ENCODE peak calls at places on chromosomes 1 and 21, in six cellular contexts. N, B, H, Y, X and M are unnamed samples.

GRCh38 chr1:157134442-157134841 is 3.8 kb downstream of the ETV3 start:
- DNase-seq in N (no peak), H (no peak), Y (no peak), B (no peak), X (no peak), M (no peak)

GRCh38 chr1:58893257-58893869 is 109.5 kb upstream of the JUN start:
- DNase-seq in X (no peak), N (no peak), H (no peak), Y (peak; percentile 78), B (no peak), M (peak; percentile 37)

GRCh38 chr1:230766318-230766717 is 19.1 kb downstream of the CAPN9 start:
- DNase-seq in H (no peak), N (no peak), B (no peak), Y (no peak), X (no peak), M (no peak)

GRCh38 chr1:9231648-9232332 is 2.8 kb upstream of the H6PD start:
- DNase-seq in H (no peak), Y (no peak), X (no peak), B (no peak), N (no peak), M (no peak)

GRCh38 chr1:157584503-157584902 is 13.4 kb downstream of the FCRL4 start:
- DNase-seq in X (no peak), B (no peak), N (no peak), Y (no peak), H (no peak), M (no peak)

GRCh38 chr1:144551107-144551542 is 41.6 kb upstream of the PPIAL4F start:
- DNase-seq in X (no peak), Y (peak; percentile 14), N (no peak), H (no peak), B (peak; percentile 2), M (no peak)

GRCh38 chr1:231340328-231341013 is 2.4 kb downstream of the SPRTN start:
- DNase-seq in X (no peak), Y (no peak), N (no peak), B (no peak), H (no peak), M (no peak)

GRCh38 chr1:207186503-207186902 is 82.5 kb downstream of the C4BPA start:
- DNase-seq in X (no peak), Y (no peak), H (no peak), B (peak; percentile 64), N (no peak), M (no peak)

GRCh38 chr1:13541435-13542215 is 27.8 kb upstream of the LRRC38 start:
- DNase-seq in H (no peak), N (no peak), B (no peak), X (no peak), Y (no peak), M (no peak)

GRCh38 chr1:53016705-53017104 is 45.3 kb upstream of the PODN start:
- DNase-seq in Y (no peak), B (no peak), H (no peak), X (no peak), N (no peak), M (no peak)

GRCh38 chr1:32817815-32818786 is 648 bp downstream of the S100PBP start:
- DNase-seq in B (peak; percentile 55), N (no peak), Y (peak; percentile 77), H (no peak), X (peak; percentile 91), M (peak; percentile 91)

GRCh38 chr1:42966688-42967609 is 8.3 kb upstream of the SLC2A1 start:
- DNase-seq in Y (peak; percentile 78), N (peak; percentile 89), X (peak; percentile 69), B (peak; percentile 76), H (peak; percentile 87), M (peak; percentile 82)

GRCh38 chr1:87121732-87122163 is 206.9 kb upstream of the LMO4 start:
- DNase-seq in H (no peak), Y (no peak), X (no peak), N (no peak), B (no peak), M (no peak)

GRCh38 chr1:162854245-162854860 is 6.6 kb downstream of the CCDC190 start:
- DNase-seq in B (peak; percentile 26), H (peak; percentile 19), Y (peak; percentile 63), N (no peak), X (peak; percentile 61), M (no peak)

GRCh38 chr21:21714396-21714795 is 716.2 kb downstream of the NCAM2 start:
- DNase-seq in X (no peak), Y (no peak), H (peak; percentile 60), B (no peak), N (no peak), M (no peak)

GRCh38 chr21:39518845-39519205 is 67.1 kb downstream of the SH3BGR start:
- DNase-seq in Y (no peak), X (no peak), H (no peak), N (no peak), B (no peak), M (no peak)

GRCh38 chr1:116172666-116173065 is 61.5 kb downstream of the MAB21L3 start:
- DNase-seq in Y (no peak), B (peak; percentile 62), N (no peak), X (no peak), H (no peak), M (no peak)

GRCh38 chr1:55542901-55543504 is 327.8 kb upstream of the USP24 start:
- DNase-seq in B (no peak), Y (no peak), H (peak; percentile 64), N (no peak), X (no peak), M (no peak)

GRCh38 chr1:67749844-67750689 is 65.1 kb downstream of the GADD45A start:
- DNase-seq in X (peak; percentile 58), N (no peak), H (no peak), Y (no peak), B (peak; percentile 35), M (no peak)

GRCh38 chr1:92831762-92832536 is at the start of gene RPL5:
- DNase-seq in B (peak; percentile 98), Y (peak; percentile 98), H (peak; percentile 82), N (peak; percentile 91), X (peak; percentile 97), M (peak; percentile 97)

GRCh38 chr1:173532237-173532636 is 55.1 kb downstream of the PRDX6 start:
- DNase-seq in X (no peak), N (no peak), H (no peak), Y (no peak), B (no peak), M (no peak)
- H3K4me3 ChIP-seq in X (peak overlapping the region; percentile 17), N (no peak overlapping the region), H (no peak overlapping the region), Y (no peak overlapping the region), B (no peak overlapping the region), M (no peak overlapping the region)

GRCh38 chr1:154178856-154179811 is 12.8 kb downstream of the TPM3 start:
- DNase-seq in B (no peak), X (peak; percentile 63), H (no peak), Y (peak; percentile 49), N (no peak), M (no peak)
- H3K36me3 ChIP-seq in B (peaks cover 16% of the 10 kb centered on the region), X (peaks cover 13% of the 10 kb centered on the region), H (peaks cover 5% of the 10 kb centered on the region), Y (no peaks in the 10 kb centered on the region), N (peaks cover 17% of the 10 kb centered on the region), M (no peaks in the 10 kb centered on the region)

GRCh38 chr1:40379785-40380452 is 6.4 kb downstream of the SMAP2 start:
- DNase-seq in N (no peak), H (no peak), B (no peak), X (no peak), Y (no peak), M (no peak)

GRCh38 chr1:40373323-40374283 is at the start of gene SMAP2:
- DNase-seq in Y (peak; percentile 98), H (peak; percentile 68), X (peak; percentile 98), N (peak; percentile 64), B (peak; percentile 94), M (peak; percentile 99)

GRCh38 chr1:40380817-40381216 is 7.3 kb downstream of the SMAP2 start:
- DNase-seq in B (no peak), Y (no peak), X (no peak), H (no peak), N (no peak), M (no peak)

GRCh38 chr1:40381268-40382109 is 8.0 kb downstream of the SMAP2 start:
- DNase-seq in N (no peak), B (no peak), Y (no peak), X (no peak), H (no peak), M (no peak)

GRCh38 chr1:40377512-40377911 is 4.0 kb downstream of the SMAP2 start:
- DNase-seq in Y (no peak), B (no peak), H (no peak), N (no peak), X (no peak), M (no peak)
- H3K4me3 ChIP-seq in Y (no peak overlapping the region), B (no peak overlapping the region), H (no peak overlapping the region), N (no peak overlapping the region), X (no peak overlapping the region), M (peak overlapping the region; percentile 100)

GRCh38 chr21:36038701-36039497 is 21.4 kb downstream of the SETD4 start:
- DNase-seq in N (no peak), X (no peak), Y (no peak), H (no peak), B (no peak), M (no peak)

GRCh38 chr21:36041910-36042309 is 18.4 kb downstream of the SETD4 start:
- DNase-seq in H (no peak), X (no peak), Y (no peak), B (no peak), N (no peak), M (no peak)

GRCh38 chr21:36039861-36040260 is 20.5 kb downstream of the SETD4 start:
- DNase-seq in Y (no peak), X (no peak), H (no peak), B (no peak), N (no peak), M (no peak)

GRCh38 chr21:36044056-36044455 is 16.3 kb downstream of the SETD4 start:
- DNase-seq in X (no peak), N (no peak), H (peak; percentile 72), Y (no peak), B (no peak), M (no peak)

DNA sequence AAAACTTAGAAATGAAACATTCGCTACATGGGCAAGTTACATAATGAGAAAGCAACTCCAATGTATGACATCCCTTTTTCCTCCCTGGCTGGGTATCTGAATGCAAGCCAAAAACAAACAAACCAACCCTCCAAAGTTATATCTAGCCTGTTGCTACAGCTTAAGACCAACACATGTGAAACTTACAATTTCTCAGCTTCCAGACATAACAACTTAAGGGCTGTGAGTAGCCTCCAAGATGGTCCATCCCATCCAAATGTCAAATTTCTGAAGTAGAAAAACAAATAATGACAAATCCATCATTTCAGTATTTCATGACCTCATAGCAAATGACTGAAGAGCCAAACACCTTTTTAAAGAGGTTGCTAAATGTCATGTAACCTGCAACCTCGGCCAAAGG is 19.9 kb downstream of the SETD4 start:
- DNase-seq in N (no peak), X (no peak), Y (no peak), B (no peak), H (no peak), M (no peak)
- H3K36me3 ChIP-seq in N (peaks cover 5% of the 10 kb centered on the region), X (peaks cover 80% of the 10 kb centered on the region), Y (no peaks in the 10 kb centered on the region), B (peaks cover 37% of the 10 kb centered on the region), H (peaks cover 16% of the 10 kb centered on the region), M (no peaks in the 10 kb centered on the region)